ENCODE peak calls at places on chromosomes 12 and 14, in nine cellular contexts. One of them, this sample, is unnamed.

GRCh38 chr14:23551266-23552028 is at the start of gene ZFHX2:
- DNase-seq in uterus: no peak
- DNase-seq in adrenal gland: peak
- DNase-seq in A549: peak
- DNase-seq in Panc1: no peak
- DNase-seq in astrocyte of the spinal cord: peak
- DNase-seq in ovary: peak
- DNase-seq in aorta: peak
- DNase-seq in cardiac muscle cell: peak
- DNase-seq in this sample: peak

GRCh38 chr14:72646861-72647528 is 246.9 kb downstream of the DPF3 start:
- DNase-seq in uterus: no peak
- DNase-seq in adrenal gland: no peak
- DNase-seq in A549: no peak
- DNase-seq in Panc1: no peak
- DNase-seq in astrocyte of the spinal cord: peak
- DNase-seq in ovary: no peak
- DNase-seq in aorta: no peak
- DNase-seq in cardiac muscle cell: no peak
- DNase-seq in this sample: peak

GRCh38 chr12:95460901-95461300 is 13.1 kb upstream of the METAP2 start:
- DNase-seq in uterus: no peak
- DNase-seq in adrenal gland: no peak
- DNase-seq in A549: no peak
- DNase-seq in Panc1: no peak
- DNase-seq in astrocyte of the spinal cord: no peak
- DNase-seq in ovary: no peak
- DNase-seq in aorta: no peak
- DNase-seq in cardiac muscle cell: no peak
- DNase-seq in this sample: no peak

GRCh38 chr12:117552971-117553370 is 191.5 kb upstream of the NOS1 start:
- DNase-seq in uterus: no peak
- DNase-seq in adrenal gland: peak
- DNase-seq in A549: no peak
- DNase-seq in Panc1: no peak
- DNase-seq in astrocyte of the spinal cord: no peak
- DNase-seq in ovary: no peak
- DNase-seq in aorta: no peak
- DNase-seq in cardiac muscle cell: no peak
- DNase-seq in this sample: no peak

GRCh38 chr14:90900712-90901111 is 84.5 kb upstream of the TTC7B start:
- DNase-seq in uterus: no peak
- DNase-seq in adrenal gland: no peak
- DNase-seq in A549: no peak
- DNase-seq in Panc1: no peak
- DNase-seq in astrocyte of the spinal cord: peak
- DNase-seq in ovary: no peak
- DNase-seq in aorta: no peak
- DNase-seq in cardiac muscle cell: no peak
- DNase-seq in this sample: no peak

GRCh38 chr12:9750276-9751203 is 10.2 kb downstream of the CD69 start:
- DNase-seq in uterus: peak
- DNase-seq in adrenal gland: peak
- DNase-seq in A549: peak
- DNase-seq in Panc1: no peak
- DNase-seq in astrocyte of the spinal cord: peak
- DNase-seq in ovary: peak
- DNase-seq in aorta: no peak
- DNase-seq in cardiac muscle cell: peak
- DNase-seq in this sample: no peak

GRCh38 chr12:87953257-87953860 is 75.8 kb downstream of the C12orf50 start:
- DNase-seq in uterus: no peak
- DNase-seq in adrenal gland: peak
- DNase-seq in A549: peak
- DNase-seq in Panc1: peak
- DNase-seq in astrocyte of the spinal cord: peak
- DNase-seq in ovary: no peak
- DNase-seq in aorta: no peak
- DNase-seq in cardiac muscle cell: peak
- DNase-seq in this sample: no peak

GRCh38 chr12:106847861-106848260 is 73.4 kb downstream of the RIC8B start:
- DNase-seq in uterus: no peak
- DNase-seq in adrenal gland: no peak
- DNase-seq in A549: no peak
- DNase-seq in Panc1: no peak
- DNase-seq in astrocyte of the spinal cord: no peak
- DNase-seq in ovary: no peak
- DNase-seq in aorta: no peak
- DNase-seq in cardiac muscle cell: no peak
- DNase-seq in this sample: no peak

GRCh38 chr12:91870872-91871707 is 274.6 kb downstream of the BTG1 start:
- DNase-seq in uterus: no peak
- DNase-seq in adrenal gland: no peak
- DNase-seq in A549: no peak
- DNase-seq in Panc1: no peak
- DNase-seq in astrocyte of the spinal cord: no peak
- DNase-seq in ovary: no peak
- DNase-seq in aorta: no peak
- DNase-seq in cardiac muscle cell: no peak
- DNase-seq in this sample: no peak

GRCh38 chr12:70033310-70033709 is 208.3 kb downstream of the MYRFL start:
- DNase-seq in uterus: no peak
- DNase-seq in adrenal gland: no peak
- DNase-seq in A549: no peak
- DNase-seq in Panc1: no peak
- DNase-seq in astrocyte of the spinal cord: no peak
- DNase-seq in ovary: no peak
- DNase-seq in aorta: no peak
- DNase-seq in cardiac muscle cell: no peak
- DNase-seq in this sample: no peak

GRCh38 chr14:71533396-71533795 is 398.8 kb upstream of the RGS6 start:
- DNase-seq in uterus: no peak
- DNase-seq in adrenal gland: no peak
- DNase-seq in A549: no peak
- DNase-seq in Panc1: no peak
- DNase-seq in astrocyte of the spinal cord: peak
- DNase-seq in ovary: no peak
- DNase-seq in aorta: no peak
- DNase-seq in cardiac muscle cell: no peak
- DNase-seq in this sample: no peak

GRCh38 chr14:63777024-63777423 is 49.2 kb upstream of the SGPP1 start:
- DNase-seq in uterus: no peak
- DNase-seq in adrenal gland: peak
- DNase-seq in A549: peak
- DNase-seq in Panc1: no peak
- DNase-seq in astrocyte of the spinal cord: peak
- DNase-seq in ovary: no peak
- DNase-seq in aorta: no peak
- DNase-seq in cardiac muscle cell: no peak
- DNase-seq in this sample: no peak

GRCh38 chr12:44342371-44342770 is 506.5 kb downstream of the TMEM117 start:
- DNase-seq in uterus: no peak
- DNase-seq in adrenal gland: no peak
- DNase-seq in A549: no peak
- DNase-seq in Panc1: no peak
- DNase-seq in astrocyte of the spinal cord: no peak
- DNase-seq in ovary: no peak
- DNase-seq in aorta: no peak
- DNase-seq in cardiac muscle cell: no peak
- DNase-seq in this sample: no peak

GRCh38 chr14:70780396-70781075 is 28.8 kb downstream of the MAP3K9 start:
- DNase-seq in uterus: no peak
- DNase-seq in adrenal gland: peak
- DNase-seq in A549: no peak
- DNase-seq in Panc1: no peak
- DNase-seq in astrocyte of the spinal cord: no peak
- DNase-seq in ovary: no peak
- DNase-seq in aorta: no peak
- DNase-seq in cardiac muscle cell: peak
- DNase-seq in this sample: no peak

GRCh38 chr12:93122089-93122488 is 193.0 kb upstream of the EEA1 start:
- DNase-seq in uterus: no peak
- DNase-seq in adrenal gland: no peak
- DNase-seq in A549: peak
- DNase-seq in Panc1: no peak
- DNase-seq in astrocyte of the spinal cord: peak
- DNase-seq in ovary: no peak
- DNase-seq in aorta: no peak
- DNase-seq in cardiac muscle cell: no peak
- DNase-seq in this sample: peak

GRCh38 chr12:96136129-96136528 is 58.0 kb upstream of the ELK3 start:
- DNase-seq in uterus: no peak
- DNase-seq in adrenal gland: no peak
- DNase-seq in A549: no peak
- DNase-seq in Panc1: no peak
- DNase-seq in astrocyte of the spinal cord: peak
- DNase-seq in ovary: no peak
- DNase-seq in aorta: no peak
- DNase-seq in cardiac muscle cell: peak
- DNase-seq in this sample: peak

GRCh38 chr12:56104815-56105476 is 587 bp downstream of the PA2G4 start:
- DNase-seq in uterus: no peak
- DNase-seq in adrenal gland: peak
- DNase-seq in A549: peak
- DNase-seq in Panc1: no peak
- DNase-seq in astrocyte of the spinal cord: no peak
- DNase-seq in ovary: no peak
- DNase-seq in aorta: peak
- DNase-seq in cardiac muscle cell: peak
- DNase-seq in this sample: peak

GRCh38 chr14:54338696-54339317 is 58.0 kb upstream of the CDKN3 start:
- DNase-seq in uterus: no peak
- DNase-seq in adrenal gland: no peak
- DNase-seq in A549: peak
- DNase-seq in Panc1: no peak
- DNase-seq in astrocyte of the spinal cord: peak
- DNase-seq in ovary: no peak
- DNase-seq in aorta: no peak
- DNase-seq in cardiac muscle cell: peak
- DNase-seq in this sample: peak

GRCh38 chr14:75183225-75183624 is 6.8 kb upstream of the TMED10 start:
- DNase-seq in uterus: no peak
- DNase-seq in adrenal gland: peak
- DNase-seq in A549: no peak
- DNase-seq in Panc1: no peak
- DNase-seq in astrocyte of the spinal cord: no peak
- DNase-seq in ovary: no peak
- DNase-seq in aorta: no peak
- DNase-seq in cardiac muscle cell: no peak
- DNase-seq in this sample: no peak

GRCh38 chr12:57754411-57755193 is at the start of gene MARCHF9:
- DNase-seq in uterus: peak
- DNase-seq in adrenal gland: peak
- DNase-seq in A549: peak
- DNase-seq in Panc1: no peak
- DNase-seq in astrocyte of the spinal cord: no peak
- DNase-seq in ovary: peak
- DNase-seq in aorta: peak
- DNase-seq in cardiac muscle cell: peak
- DNase-seq in this sample: peak

GRCh38 chr12:57755454-57756372 is 810 bp downstream of the MARCHF9 start:
- DNase-seq in uterus: no peak
- DNase-seq in adrenal gland: peak
- DNase-seq in A549: no peak
- DNase-seq in Panc1: no peak
- DNase-seq in astrocyte of the spinal cord: no peak
- DNase-seq in ovary: peak
- DNase-seq in aorta: peak
- DNase-seq in cardiac muscle cell: peak
- DNase-seq in this sample: no peak

GRCh38 chr12:57756406-57757341 is 1.8 kb downstream of the MARCHF9 start:
- DNase-seq in uterus: no peak
- DNase-seq in adrenal gland: no peak
- DNase-seq in A549: peak
- DNase-seq in Panc1: no peak
- DNase-seq in astrocyte of the spinal cord: no peak
- DNase-seq in ovary: no peak
- DNase-seq in aorta: peak
- DNase-seq in cardiac muscle cell: peak
- DNase-seq in this sample: no peak

GRCh38 chr12:57753938-57754337 is 965 bp upstream of the MARCHF9 start:
- DNase-seq in uterus: no peak
- DNase-seq in adrenal gland: no peak
- DNase-seq in A549: no peak
- DNase-seq in Panc1: no peak
- DNase-seq in astrocyte of the spinal cord: no peak
- DNase-seq in ovary: no peak
- DNase-seq in aorta: no peak
- DNase-seq in cardiac muscle cell: no peak
- DNase-seq in this sample: no peak

GRCh38 chr12:57755194-57755453 is 221 bp downstream of the MARCHF9 start:
- DNase-seq in uterus: no peak
- DNase-seq in adrenal gland: no peak
- DNase-seq in A549: no peak
- DNase-seq in Panc1: no peak
- DNase-seq in astrocyte of the spinal cord: no peak
- DNase-seq in ovary: peak
- DNase-seq in aorta: no peak
- DNase-seq in cardiac muscle cell: no peak
- DNase-seq in this sample: no peak
- H3K4me3 ChIP-seq in uterus: peak
- H3K4me3 ChIP-seq in adrenal gland: no peak
- H3K4me3 ChIP-seq in A549: peak
- H3K4me3 ChIP-seq in Panc1: peak
- H3K4me3 ChIP-seq in astrocyte of the spinal cord: peak
- H3K4me3 ChIP-seq in ovary: peak
- H3K4me3 ChIP-seq in aorta: peak
- H3K4me3 ChIP-seq in cardiac muscle cell: peak
- H3K4me3 ChIP-seq in this sample: peak

GRCh38 chr12:125187148-125187733 is 122.0 kb downstream of the AACS start:
- DNase-seq in uterus: no peak
- DNase-seq in adrenal gland: no peak
- DNase-seq in A549: no peak
- DNase-seq in Panc1: no peak
- DNase-seq in astrocyte of the spinal cord: no peak
- DNase-seq in ovary: no peak
- DNase-seq in aorta: no peak
- DNase-seq in cardiac muscle cell: peak
- DNase-seq in this sample: peak
- H3K4me3 ChIP-seq in uterus: peak
- H3K4me3 ChIP-seq in adrenal gland: no peak
- H3K4me3 ChIP-seq in A549: peak
- H3K4me3 ChIP-seq in Panc1: no peak
- H3K4me3 ChIP-seq in astrocyte of the spinal cord: peak
- H3K4me3 ChIP-seq in ovary: no peak
- H3K4me3 ChIP-seq in aorta: peak
- H3K4me3 ChIP-seq in cardiac muscle cell: peak
- H3K4me3 ChIP-seq in this sample: peak

GRCh38 chr12:107912421-107913004 is 138.0 kb downstream of the ASCL4 start:
- DNase-seq in uterus: no peak
- DNase-seq in adrenal gland: peak
- DNase-seq in A549: peak
- DNase-seq in Panc1: no peak
- DNase-seq in astrocyte of the spinal cord: no peak
- DNase-seq in ovary: no peak
- DNase-seq in aorta: peak
- DNase-seq in cardiac muscle cell: peak
- DNase-seq in this sample: peak
- H3K4me3 ChIP-seq in uterus: no peak
- H3K4me3 ChIP-seq in adrenal gland: no peak
- H3K4me3 ChIP-seq in A549: peak
- H3K4me3 ChIP-seq in Panc1: no peak
- H3K4me3 ChIP-seq in astrocyte of the spinal cord: no peak
- H3K4me3 ChIP-seq in ovary: no peak
- H3K4me3 ChIP-seq in aorta: no peak
- H3K4me3 ChIP-seq in cardiac muscle cell: peak
- H3K4me3 ChIP-seq in this sample: no peak

GRCh38 chr14:67112344-67112743 is 76.9 kb upstream of the GARIN2 start:
- DNase-seq in uterus: no peak
- DNase-seq in adrenal gland: no peak
- DNase-seq in A549: no peak
- DNase-seq in Panc1: no peak
- DNase-seq in astrocyte of the spinal cord: no peak
- DNase-seq in ovary: no peak
- DNase-seq in aorta: no peak
- DNase-seq in cardiac muscle cell: no peak
- DNase-seq in this sample: no peak
- H3K4me3 ChIP-seq in uterus: no peak
- H3K4me3 ChIP-seq in adrenal gland: no peak
- H3K4me3 ChIP-seq in A549: no peak
- H3K4me3 ChIP-seq in Panc1: no peak
- H3K4me3 ChIP-seq in astrocyte of the spinal cord: no peak
- H3K4me3 ChIP-seq in ovary: no peak
- H3K4me3 ChIP-seq in aorta: no peak
- H3K4me3 ChIP-seq in cardiac muscle cell: no peak
- H3K4me3 ChIP-seq in this sample: no peak